ENCODE peak calls at places on chromosome 19, in seven cellular contexts. E is uterus; F is fibroblast of the aortic adventitia; W is body of pancreas; S is epithelial cell of esophagus; B is AG09309; D is CD8-positive, alpha-beta T cell. V is an unnamed sample.

GRCh38 chr19:51472607-51473006 is 5.7 kb upstream of the CEACAM18 start:
- DNase-seq in E (no peak), F (no peak), W (no peak), S (no peak), B (no peak), D (no peak), V (no peak)

GRCh38 chr19:40357655-40358054 is 9.2 kb downstream of the PLD3 start:
- DNase-seq in E (no peak), F (no peak), W (no peak), S (no peak), B (no peak), D (no peak), V (no peak)

GRCh38 chr19:7513809-7514642 is 1.9 kb upstream of the ZNF358 start:
- DNase-seq in E (no peak), F (no peak), W (no peak), S (no peak), B (no peak), D (no peak), V (no peak)

GRCh38 chr19:42455621-42456081 is 12.9 kb upstream of the CXCL17 start:
- DNase-seq in E (no peak), F (no peak), W (no peak), S (peak; percentile 98), B (no peak), D (no peak), V (no peak)

GRCh38 chr19:46493236-46494114 is 2.2 kb downstream of the PNMA8B start:
- DNase-seq in E (no peak), F (peak; percentile 11), W (no peak), S (no peak), B (no peak), D (no peak), V (no peak)

GRCh38 chr19:1668048-1668338 is 15.6 kb upstream of the TCF3 start:
- DNase-seq in E (no peak), F (no peak), W (no peak), S (no peak), B (no peak), D (no peak), V (no peak)

GRCh38 chr19:1168877-1169791 is 4.9 kb downstream of the SBNO2 start:
- DNase-seq in E (peak; percentile 64), F (peak; percentile 55), W (peak; percentile 51), S (peak; percentile 90), B (no peak), D (no peak), V (peak; percentile 46)

GRCh38 chr19:58382997-58383603 is 2.3 kb upstream of the ZNF837 start:
- DNase-seq in E (no peak), F (no peak), W (no peak), S (no peak), B (no peak), D (no peak), V (no peak)

GRCh38 chr19:30719189-30719990 is 347.2 kb downstream of the ZNF536 start:
- DNase-seq in E (peak; percentile 69), F (peak; percentile 28), W (peak; percentile 80), S (peak; percentile 23), B (no peak), D (no peak), V (peak; percentile 26)

GRCh38 chr19:58379276-58379675 is 1.6 kb downstream of the ZNF837 start:
- DNase-seq in E (no peak), F (no peak), W (no peak), S (no peak), B (no peak), D (no peak), V (no peak)

GRCh38 chr19:34654796-34655195 is 22.2 kb downstream of the SCGB2B2 start:
- DNase-seq in E (no peak), F (no peak), W (no peak), S (no peak), B (no peak), D (no peak), V (no peak)

GRCh38 chr19:44072543-44073401 is 813 bp downstream of the ZNF284 start:
- DNase-seq in E (no peak), F (peak; percentile 13), W (no peak), S (peak; percentile 8), B (no peak), D (no peak), V (no peak)

GRCh38 chr19:56114051-56114694 is 6.9 kb downstream of the ZNF787 start:
- DNase-seq in E (no peak), F (no peak), W (no peak), S (no peak), B (no peak), D (no peak), V (no peak)

GRCh38 chr19:44401108-44401786 is at the start of gene ZNF285:
- DNase-seq in E (peak; percentile 84), F (peak; percentile 97), W (peak; percentile 88), S (peak; percentile 96), B (peak; percentile 80), D (peak; percentile 36), V (peak; percentile 97)

GRCh38 chr19:36972594-36972993 is 56.5 kb downstream of the ZNF568 start:
- DNase-seq in E (no peak), F (no peak), W (no peak), S (no peak), B (no peak), D (no peak), V (no peak)

DNA sequence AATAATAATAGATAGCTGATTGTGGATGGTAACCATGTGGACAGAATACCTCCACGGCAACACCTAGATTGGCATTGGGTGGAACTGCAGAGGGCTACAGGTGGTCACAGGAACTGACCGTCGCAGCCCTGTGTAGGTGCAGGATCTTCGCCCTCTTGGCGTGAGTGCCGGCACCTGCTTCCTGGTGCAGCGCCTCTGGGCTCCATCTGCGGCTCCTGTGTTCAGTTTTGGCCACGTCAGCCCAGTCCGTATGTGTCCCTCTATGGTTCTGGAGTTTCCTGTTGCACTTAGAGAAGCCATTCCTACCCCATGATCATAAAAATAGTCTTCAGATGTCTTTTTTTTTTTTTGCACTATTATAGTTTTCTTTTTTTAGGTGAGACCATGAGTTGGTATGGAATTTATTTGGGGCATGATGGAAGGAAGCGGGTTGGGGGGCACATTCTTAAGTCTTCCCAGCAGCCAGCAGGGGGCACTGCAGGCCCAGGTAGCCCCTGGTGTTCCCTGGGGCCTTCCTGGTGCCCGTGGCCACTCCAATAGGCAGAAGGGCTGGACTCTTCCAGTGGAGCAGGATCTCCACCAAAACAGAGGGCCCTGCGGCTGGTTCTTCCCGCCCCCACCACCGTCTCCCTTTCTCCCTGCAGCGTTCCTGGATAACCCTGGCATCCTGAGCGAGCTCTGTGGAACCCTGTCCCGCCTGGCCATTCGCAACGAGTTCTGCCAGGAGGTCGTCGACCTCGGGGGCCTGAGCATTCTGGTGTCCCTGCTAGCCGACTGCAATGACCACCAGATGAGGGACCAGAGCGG is 10.1 kb upstream of the SLC25A42 start:
- DNase-seq in E (peak; percentile 61), F (peak; percentile 61), W (peak; percentile 68), S (peak; percentile 45), B (no peak), D (peak; percentile 37), V (peak; percentile 47)
- TF ChIP-seq CTCF in E (peak; percentile 63), F (peak; percentile 66), W (peak; percentile 61), S (peak; percentile 56), B (peak; percentile 72), D (peak; percentile 73), V (peak; percentile 65)

DNA sequence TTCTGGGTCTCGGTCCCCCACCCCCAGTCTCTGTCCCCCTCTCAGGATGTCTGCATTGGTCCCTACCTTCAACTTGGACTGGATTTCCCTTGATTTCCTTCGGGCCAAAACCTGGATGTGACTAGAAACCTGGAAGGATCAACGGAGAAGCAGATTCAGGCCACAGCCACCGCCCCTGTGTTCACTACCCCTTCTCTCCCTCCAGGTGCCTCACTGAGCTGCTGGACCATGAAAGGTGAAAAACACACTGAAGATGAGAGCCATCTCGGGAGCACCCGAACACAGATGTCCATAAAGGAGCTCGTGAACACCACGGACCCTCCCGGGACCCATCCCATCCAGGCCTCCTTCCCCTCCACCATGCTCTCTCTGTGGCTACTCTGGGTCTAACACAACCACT is 5.0 kb downstream of the TEAD2 start:
- DNase-seq in E (no peak), F (no peak), W (no peak), S (no peak), B (no peak), D (no peak), V (no peak)
- TF ChIP-seq CTCF in E (no peak), F (no peak), W (no peak), S (no peak), B (no peak), D (no peak), V (no peak)

GRCh38 chr19:48250290-48251025 is 5.3 kb downstream of the CARD8 start:
- DNase-seq in E (no peak), F (no peak), W (no peak), S (no peak), B (no peak), D (no peak), V (no peak)

GRCh38 chr19:48253999-48254398 is 1.7 kb downstream of the CARD8 start:
- DNase-seq in E (no peak), F (no peak), W (no peak), S (no peak), B (no peak), D (no peak), V (no peak)

GRCh38 chr19:48254529-48254970 is 1.2 kb downstream of the CARD8 start:
- DNase-seq in E (no peak), F (no peak), W (no peak), S (no peak), B (no peak), D (no peak), V (no peak)

GRCh38 chr19:48255376-48256303 is at the start of gene CARD8:
- DNase-seq in E (peak; percentile 85), F (peak; percentile 92), W (peak; percentile 78), S (peak; percentile 86), B (no peak), D (peak; percentile 58), V (peak; percentile 87)

DNA sequence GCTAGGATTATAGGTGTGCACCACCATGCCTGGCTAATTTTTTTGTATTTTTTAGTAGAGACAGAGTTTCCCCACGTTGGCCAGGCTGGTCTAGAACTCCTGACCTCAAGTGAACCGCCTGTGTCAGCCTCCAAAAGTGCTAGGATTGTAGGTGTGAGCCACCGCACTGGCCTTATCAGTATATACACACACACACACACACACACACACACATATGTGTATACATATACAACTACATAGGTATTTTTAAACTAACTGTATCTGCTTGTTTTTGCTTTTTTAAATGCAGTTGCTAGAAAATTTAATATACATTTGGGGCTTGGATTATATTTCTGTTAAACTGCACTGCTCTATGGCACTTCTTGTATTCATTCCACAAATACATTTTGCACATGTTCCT is 3.1 kb downstream of the CARD8 start:
- DNase-seq in E (no peak), F (no peak), W (no peak), S (no peak), B (no peak), D (no peak), V (no peak)
- TF ChIP-seq CTCF in E (no peak), F (no peak), W (no peak), S (no peak), B (no peak), D (no peak), V (no peak)

DNA sequence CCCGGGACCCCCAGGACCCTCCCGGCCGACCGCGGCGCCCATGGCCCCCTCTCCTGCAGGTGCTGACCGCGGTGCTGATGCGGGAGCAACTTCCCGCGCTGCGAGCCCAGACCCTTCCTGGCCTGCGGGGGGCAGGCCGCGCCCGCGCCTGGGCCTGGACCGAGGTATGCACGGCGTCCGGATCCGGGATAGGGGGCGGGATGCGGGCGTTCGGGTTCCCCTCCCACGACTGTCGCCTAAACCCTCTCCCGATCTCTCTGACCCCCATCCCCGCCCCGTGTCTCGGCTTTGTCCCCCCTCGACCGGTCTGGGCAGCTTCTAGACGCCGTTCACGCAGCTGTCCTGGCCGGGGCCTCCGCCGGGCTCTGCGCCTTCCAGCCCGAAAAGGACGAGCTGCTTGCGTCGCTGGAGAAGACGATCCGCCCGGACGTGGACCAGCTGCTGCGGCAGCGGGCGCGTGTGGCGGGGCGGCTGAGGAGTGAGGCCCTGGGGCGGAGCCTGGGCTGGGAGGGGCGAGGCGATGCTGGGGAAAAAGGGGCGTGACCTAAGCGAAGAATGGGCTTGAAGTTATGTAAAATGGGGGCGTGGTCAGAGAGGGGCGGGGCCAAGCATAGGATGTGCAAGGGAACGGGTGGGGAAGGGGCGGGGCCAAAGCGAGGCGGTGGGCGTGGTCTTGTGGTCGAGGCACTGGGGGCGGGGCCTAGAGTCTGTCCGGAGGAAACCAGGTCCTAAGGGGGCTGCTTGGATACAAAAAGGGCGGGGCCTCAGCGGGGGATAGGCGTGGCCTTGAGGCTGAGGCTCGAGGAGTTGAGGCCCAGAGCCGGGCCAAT is 15.9 kb upstream of the COLGALT1 start:
- DNase-seq in E (peak; percentile 97), F (peak; percentile 93), W (peak; percentile 86), S (peak; percentile 93), B (peak; percentile 45), D (peak; percentile 96), V (peak; percentile 92)
- TF ChIP-seq CTCF in E (peak; percentile 68), F (peak; percentile 40), W (peak; percentile 18), S (no peak), B (peak; percentile 35), D (no peak), V (peak; percentile 24)

V was measured in AG10803.